ENCODE peak calls at places on chromosome 20, in five cellular contexts. E is B cell, X is neural progenitor cell, U is ELR, W is HCT116. S is an unnamed sample.
A peak's percentile ranks its signal among the peaks of the same experiment; 100 is the strongest.

GRCh38 chr20:58886546-58886945 is 34.0 kb downstream of the GNAS start:
- DNase-seq in E (no peak), X (no peak), U (no peak), W (no peak), S (no peak)

GRCh38 chr20:43827940-43828562 is 86.6 kb upstream of the TOX2 start:
- DNase-seq in E (no peak), X (no peak), U (no peak), W (no peak), S (no peak)

GRCh38 chr20:38138086-38138777 is 26.8 kb downstream of the TGM2 start:
- DNase-seq in E (no peak), X (no peak), U (no peak), W (no peak), S (no peak)

GRCh38 chr20:10641467-10641866 is 32.3 kb downstream of the JAG1 start:
- DNase-seq in E (no peak), X (no peak), U (no peak), W (no peak), S (no peak)

GRCh38 chr20:6696001-6696400 is 71.5 kb upstream of the BMP2 start:
- DNase-seq in E (no peak), X (no peak), U (no peak), W (no peak), S (no peak)

GRCh38 chr20:14142171-14142570 is 146.9 kb downstream of the MACROD2 start:
- DNase-seq in E (peak; percentile 5), X (peak; percentile 85), U (no peak), W (peak; percentile 29), S (peak; percentile 48)

GRCh38 chr20:45497971-45498494 is 17.4 kb downstream of the SPINT3 start:
- DNase-seq in E (no peak), X (peak; percentile 12), U (no peak), W (no peak), S (no peak)

GRCh38 chr20:278181-278580 is 12.4 kb downstream of the C20orf96 start:
- DNase-seq in E (no peak), X (no peak), U (no peak), W (no peak), S (no peak)

GRCh38 chr20:3614509-3614908 is 48.7 kb downstream of the GFRA4 start:
- DNase-seq in E (no peak), X (no peak), U (no peak), W (no peak), S (no peak)

GRCh38 chr20:5970381-5970780 is 19.9 kb downstream of the MCM8 start:
- DNase-seq in E (no peak), X (no peak), U (no peak), W (no peak), S (no peak)

GRCh38 chr20:25048519-25048952 is 9.4 kb downstream of the ACSS1 start:
- DNase-seq in E (no peak), X (no peak), U (no peak), W (no peak), S (no peak)

GRCh38 chr20:59404749-59405148 is 104.3 kb downstream of the EDN3 start:
- DNase-seq in E (no peak), X (peak; percentile 44), U (no peak), W (no peak), S (no peak)

GRCh38 chr20:45402946-45403345 is 5.1 kb upstream of the DBNDD2 start:
- DNase-seq in E (no peak), X (no peak), U (peak; percentile 57), W (no peak), S (no peak)

GRCh38 chr20:1215386-1216170 is 10.3 kb upstream of the RAD21L1 start:
- DNase-seq in E (no peak), X (no peak), U (peak; percentile 13), W (no peak), S (no peak)

GRCh38 chr20:56440346-56441007 is 27.9 kb upstream of the RTF2 start:
- DNase-seq in E (no peak), X (no peak), U (peak; percentile 39), W (no peak), S (no peak)

GRCh38 chr20:18272451-18272850 is 15.9 kb upstream of the ZNF133 start:
- DNase-seq in E (no peak), X (no peak), U (peak; percentile 35), W (no peak), S (peak; percentile 52)

GRCh38 chr20:11155156-11155805 is 481.5 kb upstream of the JAG1 start:
- DNase-seq in E (no peak), X (no peak), U (no peak), W (no peak), S (no peak)

GRCh38 chr20:53960586-53961386 is 109.6 kb downstream of the BCAS1 start:
- DNase-seq in E (no peak), X (no peak), U (no peak), W (no peak), S (no peak)

GRCh38 chr20:9442858-9443257 is 71.5 kb upstream of the LAMP5 start:
- DNase-seq in E (no peak), X (no peak), U (peak; percentile 6), W (no peak), S (no peak)

GRCh38 chr20:58228484-58229197 is at the start of gene ANKRD60:
- DNase-seq in E (peak; percentile 80), X (peak; percentile 76), U (peak; percentile 30), W (no peak), S (no peak)

GRCh38 chr20:5714261-5715041 is 35.8 kb upstream of the SHLD1 start:
- DNase-seq in E (peak; percentile 71), X (peak; percentile 28), U (peak; percentile 23), W (no peak), S (no peak)

GRCh38 chr20:36311141-36311853 is 5.2 kb downstream of the DLGAP4 start:
- DNase-seq in E (no peak), X (no peak), U (no peak), W (no peak), S (peak; percentile 14)

S was measured in MCF 10A.